ENCODE peak calls at places on chromosomes 11 and 22, in six cellular contexts. R is mesothelial cell of epicardium; A is DND-41; T is CD8-positive, alpha-beta memory T cell; D is NCI-H2081; K is heart right ventricle. Q is an unnamed sample.

GRCh38 chr11:118436639-118437045 is 350 bp downstream of the KMT2A start:
- DNase-seq in D (no peak), A (no peak), T (peak; percentile 58), K (peak; percentile 37), R (peak; percentile 64), Q (no peak)

GRCh38 chr11:57775474-57775873 is 13.9 kb downstream of the CTNND1 start:
- DNase-seq in T (no peak), K (no peak), R (no peak), D (no peak), A (no peak), Q (no peak)

GRCh38 chr22:19448076-19448607 is 631 bp upstream of the C22orf39 start:
- DNase-seq in T (peak; percentile 8), D (peak; percentile 64), A (peak; percentile 59), R (no peak), K (no peak), Q (peak; percentile 69)

GRCh38 chr11:119800171-119800570 is 71.2 kb upstream of the NECTIN1 start:
- DNase-seq in A (no peak), K (no peak), T (no peak), D (no peak), R (no peak), Q (no peak)

GRCh38 chr22:42773161-42773560 is 52.5 kb upstream of the A4GALT start:
- DNase-seq in T (no peak), A (no peak), R (no peak), K (peak; percentile 38), D (no peak), Q (no peak)

GRCh38 chr22:50340157-50340879 is 2.8 kb upstream of the PPP6R2 start:
- DNase-seq in A (no peak), R (no peak), T (no peak), K (no peak), D (no peak), Q (no peak)

GRCh38 chr11:118198370-118198769 is 21.9 kb upstream of the SCN2B start:
- DNase-seq in A (peak; percentile 87), K (peak; percentile 86), D (peak; percentile 69), R (peak; percentile 86), T (peak; percentile 81), Q (peak; percentile 79)

GRCh38 chr11:111920908-111921307 is 2.2 kb downstream of the C11orf52 start:
- DNase-seq in A (no peak), R (no peak), D (no peak), K (no peak), T (no peak), Q (no peak)

GRCh38 chr11:117238221-117238620 is 5.8 kb downstream of the RNF214 start:
- DNase-seq in D (no peak), K (no peak), T (no peak), A (no peak), R (no peak), Q (no peak)

GRCh38 chr11:102680945-102681344 is 24.6 kb downstream of the MMP27 start:
- DNase-seq in T (no peak), R (no peak), A (no peak), K (no peak), D (no peak), Q (no peak)

GRCh38 chr11:10021563-10021962 is 272.5 kb downstream of the SBF2 start:
- DNase-seq in T (no peak), D (peak; percentile 15), K (no peak), A (no peak), R (no peak), Q (no peak)

GRCh38 chr11:129894281-129895125 is 875 bp downstream of the NFRKB start:
- DNase-seq in K (no peak), A (peak; percentile 17), R (no peak), D (no peak), T (no peak), Q (no peak)

GRCh38 chr22:36333632-36334031 is 54.1 kb downstream of the MYH9 start:
- DNase-seq in D (no peak), K (no peak), R (no peak), A (no peak), T (no peak), Q (no peak)

GRCh38 chr11:111512296-111513239 is at the start of gene BTG4:
- DNase-seq in R (peak; percentile 47), A (no peak), T (no peak), K (peak; percentile 13), D (peak; percentile 43), Q (peak; percentile 27)

Q was measured in memory B cell.